ENCODE peak calls at places on chromosome 2, in six cellular contexts. U is HepG2, A is HCT116, E is K562, Q is WTC11, J is H1. G is an unnamed sample.

GRCh38 chr2:190105554-190105953 is 43.0 kb upstream of the MSTN start:
- DNase-seq in U (no peak), A (no peak), E (no peak), Q (no peak), J (no peak), G (no peak)

GRCh38 chr2:81445176-81445575 is 1140.6 kb upstream of the LRRTM1 start:
- DNase-seq in U (no peak), A (no peak), E (no peak), Q (no peak), J (no peak), G (no peak)

GRCh38 chr2:56015631-56016251 is 92.2 kb upstream of the EFEMP1 start:
- DNase-seq in U (no peak), A (no peak), E (no peak), Q (peak; percentile 14), J (no peak), G (no peak)

GRCh38 chr2:65778126-65778525 is 345.7 kb upstream of the SPRED2 start:
- DNase-seq in U (no peak), A (no peak), E (no peak), Q (no peak), J (no peak), G (no peak)

GRCh38 chr2:100285691-100286090 is 36.6 kb downstream of the LONRF2 start:
- DNase-seq in U (no peak), A (peak; percentile 31), E (no peak), Q (no peak), J (no peak), G (no peak)

GRCh38 chr2:118842687-118843491 is 4.6 kb downstream of the EN1 start:
- DNase-seq in U (no peak), A (no peak), E (no peak), Q (no peak), J (no peak), G (no peak)

GRCh38 chr2:3683748-3684454 is 19.5 kb upstream of the DCDC2C start:
- DNase-seq in U (no peak), A (no peak), E (no peak), Q (no peak), J (no peak), G (no peak)

GRCh38 chr2:42008241-42008911 is 39.4 kb upstream of the PKDCC start:
- DNase-seq in U (no peak), A (no peak), E (no peak), Q (no peak), J (no peak), G (no peak)

GRCh38 chr2:123652320-123652719 is 372.8 kb upstream of the CNTNAP5 start:
- DNase-seq in U (no peak), A (no peak), E (no peak), Q (no peak), J (no peak), G (no peak)

GRCh38 chr2:39164089-39164488 is 43.2 kb upstream of the SOS1 start:
- DNase-seq in U (no peak), A (no peak), E (no peak), Q (no peak), J (no peak), G (no peak)

GRCh38 chr2:20539776-20540586 is 93.1 kb downstream of the RHOB start:
- DNase-seq in U (no peak), A (no peak), E (peak; percentile 27), Q (no peak), J (no peak), G (no peak)

GRCh38 chr2:45821558-45822271 is 170.2 kb downstream of the PRKCE start:
- DNase-seq in U (peak; percentile 66), A (peak; percentile 23), E (no peak), Q (no peak), J (no peak), G (no peak)

GRCh38 chr2:113257511-113258264 is 21.0 kb downstream of the PAX8 start:
- DNase-seq in U (no peak), A (no peak), E (no peak), Q (no peak), J (no peak), G (no peak)

GRCh38 chr2:10415048-10415447 is 33.1 kb downstream of the ODC1 start:
- DNase-seq in U (no peak), A (no peak), E (no peak), Q (no peak), J (no peak), G (no peak)

GRCh38 chr2:127387655-127388422 is at the start of gene MAP3K2:
- DNase-seq in U (peak; percentile 86), A (peak; percentile 72), E (peak; percentile 100), Q (peak; percentile 94), J (peak; percentile 93), G (peak; percentile 45)

GRCh38 chr2:39696838-39697237 is 31.1 kb downstream of the TMEM178A start:
- DNase-seq in U (peak; percentile 12), A (no peak), E (no peak), Q (no peak), J (no peak), G (no peak)

GRCh38 chr2:40087434-40087833 is 308.4 kb upstream of the THUMPD2 start:
- DNase-seq in U (no peak), A (no peak), E (no peak), Q (no peak), J (no peak), G (no peak)

GRCh38 chr2:120313695-120314615 is 32.0 kb upstream of the INHBB start:
- DNase-seq in U (peak; percentile 36), A (no peak), E (peak; percentile 21), Q (peak; percentile 26), J (no peak), G (no peak)

GRCh38 chr2:224850081-224850480 is 133.9 kb upstream of the CCDC195 start:
- DNase-seq in U (no peak), A (no peak), E (no peak), Q (no peak), J (no peak), G (no peak)

GRCh38 chr2:1813371-1813770 is 69.1 kb upstream of the PXDN start:
- DNase-seq in U (no peak), A (no peak), E (no peak), Q (peak; percentile 49), J (no peak), G (no peak)

GRCh38 chr2:240603846-240604245 is 17.3 kb downstream of the CAPN10 start:
- DNase-seq in U (no peak), A (no peak), E (no peak), Q (no peak), J (no peak), G (no peak)

GRCh38 chr2:215356334-215356947 is 44.6 kb downstream of the ATIC start:
- DNase-seq in U (no peak), A (no peak), E (no peak), Q (no peak), J (no peak), G (no peak)

GRCh38 chr2:241064008-241064801 is 37.9 kb downstream of the MTERF4 start:
- DNase-seq in U (no peak), A (peak; percentile 19), E (no peak), Q (peak; percentile 43), J (peak; percentile 80), G (no peak)

GRCh38 chr2:69224495-69224803 is 162.6 kb downstream of the GFPT1 start:
- DNase-seq in U (no peak), A (no peak), E (no peak), Q (no peak), J (no peak), G (no peak)

GRCh38 chr2:136917281-136917680 is 151.9 kb downstream of the THSD7B start:
- DNase-seq in U (no peak), A (no peak), E (no peak), Q (no peak), J (no peak), G (no peak)

GRCh38 chr2:162245051-162245450 is 1.8 kb upstream of the FAP start:
- DNase-seq in U (no peak), A (no peak), E (no peak), Q (no peak), J (no peak), G (no peak)

GRCh38 chr2:162241571-162241970 is 1.7 kb downstream of the FAP start:
- DNase-seq in U (no peak), A (no peak), E (no peak), Q (no peak), J (no peak), G (no peak)

GRCh38 chr2:162244559-162245031 is 1.4 kb upstream of the FAP start:
- DNase-seq in U (no peak), A (peak; percentile 22), E (no peak), Q (no peak), J (no peak), G (no peak)

GRCh38 chr2:162242586-162243304 is 500 bp downstream of the FAP start:
- DNase-seq in U (no peak), A (no peak), E (no peak), Q (no peak), J (no peak), G (no peak)

GRCh38 chr2:162243305-162243693 is at the start of gene FAP:
- DNase-seq in U (no peak), A (no peak), E (no peak), Q (no peak), J (no peak), G (no peak)
- TF ChIP-seq ATF3 in U (no peak), A (no peak), E (no peak), Q (no peak), J (no peak), G (no peak)

DNA sequence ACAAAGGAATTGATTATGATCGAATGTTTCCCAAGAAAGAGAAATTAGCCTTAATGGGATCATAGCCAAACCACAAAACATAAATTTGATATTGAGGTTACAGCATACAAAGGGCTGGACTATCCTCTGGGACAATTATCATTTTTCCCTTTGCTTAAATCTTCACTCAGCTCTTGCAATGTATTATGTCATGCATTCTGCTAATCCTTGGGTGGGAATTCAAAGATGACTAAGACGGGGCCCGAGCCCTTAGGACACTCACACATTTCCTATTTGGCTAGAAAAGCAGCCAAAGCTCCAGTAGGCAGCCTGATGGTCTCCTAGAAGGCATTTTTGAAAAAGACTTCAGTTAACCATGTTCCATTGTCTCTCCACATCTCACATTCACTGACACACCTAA is 17.2 kb upstream of the NMI start:
- DNase-seq in U (no peak), A (no peak), E (no peak), Q (no peak), J (no peak), G (no peak)
- TF ChIP-seq ATF3 in U (no peak), A (no peak), E (no peak), Q (no peak), J (no peak), G (no peak)

GRCh38 chr2:14188431-14188830 is 444.1 kb upstream of the LRATD1 start:
- DNase-seq in U (no peak), A (no peak), E (no peak), Q (no peak), J (no peak), G (no peak)
- TF ChIP-seq ATF3 in U (no peak), A (no peak), E (no peak), Q (no peak), J (no peak), G (no peak)

DNA sequence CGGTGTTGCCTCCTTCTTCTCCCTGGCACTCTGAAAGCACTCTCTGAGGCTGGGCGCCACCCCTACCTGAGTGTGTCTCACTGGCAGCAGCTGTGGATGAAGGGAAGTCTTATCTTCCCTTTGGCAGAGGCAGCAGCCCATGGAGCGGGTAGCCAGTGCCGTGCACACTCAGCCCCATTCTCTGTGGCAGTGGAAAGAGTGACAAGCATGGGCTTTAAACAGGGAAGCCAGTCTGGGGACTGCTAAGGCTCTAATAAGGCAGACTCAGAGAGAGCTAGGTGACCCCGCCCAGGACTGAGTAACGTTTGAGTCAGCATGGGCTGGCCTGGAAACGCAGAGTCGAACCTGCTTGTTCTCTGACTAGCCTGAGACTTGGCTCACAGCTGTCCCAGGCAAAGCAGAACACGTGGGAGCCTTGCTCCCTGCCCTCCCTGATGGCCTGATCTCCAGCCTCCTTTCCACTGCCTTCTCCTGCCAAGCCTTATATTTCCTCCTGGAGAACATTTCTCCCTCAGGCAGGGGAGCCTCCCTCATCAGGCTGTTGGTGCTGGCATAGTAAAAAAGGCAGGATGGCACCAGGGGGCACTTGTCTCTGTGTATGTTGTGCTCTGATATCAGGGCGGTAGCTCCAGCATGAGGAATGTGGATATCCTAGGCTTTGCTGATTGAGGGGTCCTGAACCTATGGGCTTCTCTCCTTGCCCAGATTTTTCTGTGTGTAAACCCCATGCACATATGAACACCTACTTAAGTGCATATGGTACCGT is 93.9 kb upstream of the LGALSL start:
- DNase-seq in U (peak; percentile 13), A (peak; percentile 92), E (peak; percentile 31), Q (peak; percentile 22), J (no peak), G (no peak)
- TF ChIP-seq ATF3 in U (no peak), A (no peak), E (no peak), Q (no peak), J (no peak), G (no peak)